ENCODE peak calls at places on chromosomes 6 and 20, in six cellular contexts. One of them, this sample, is unnamed.

GRCh38 chr6:48689498-48689897 is 578.5 kb upstream of the PTCHD4 start:
- DNase-seq in A549: no peak
- DNase-seq in GM12878: no peak
- DNase-seq in K562: no peak
- DNase-seq in HepG2: no peak
- DNase-seq in H1: no peak
- DNase-seq in this sample: no peak

GRCh38 chr20:24470031-24470781 is 777 bp downstream of the SYNDIG1 start:
- DNase-seq in A549: peak
- DNase-seq in GM12878: no peak
- DNase-seq in K562: no peak
- DNase-seq in HepG2: no peak
- DNase-seq in H1: peak
- DNase-seq in this sample: peak

GRCh38 chr6:131654326-131654725 is 17.2 kb downstream of the ENPP3 start:
- DNase-seq in A549: no peak
- DNase-seq in GM12878: no peak
- DNase-seq in K562: no peak
- DNase-seq in HepG2: no peak
- DNase-seq in H1: no peak
- DNase-seq in this sample: no peak

GRCh38 chr6:161422710-161423109 is 148.8 kb upstream of the AGPAT4 start:
- DNase-seq in A549: peak
- DNase-seq in GM12878: no peak
- DNase-seq in K562: no peak
- DNase-seq in HepG2: no peak
- DNase-seq in H1: no peak
- DNase-seq in this sample: no peak

GRCh38 chr20:35369804-35370203 is 42.0 kb downstream of the UQCC1 start:
- DNase-seq in A549: no peak
- DNase-seq in GM12878: no peak
- DNase-seq in K562: no peak
- DNase-seq in HepG2: peak
- DNase-seq in H1: no peak
- DNase-seq in this sample: no peak

GRCh38 chr6:13504611-13505344 is 17.4 kb upstream of the GFOD1 start:
- DNase-seq in A549: no peak
- DNase-seq in GM12878: no peak
- DNase-seq in K562: no peak
- DNase-seq in HepG2: no peak
- DNase-seq in H1: no peak
- DNase-seq in this sample: no peak

GRCh38 chr6:167934426-167934864 is 63.0 kb upstream of the KIF25 start:
- DNase-seq in A549: no peak
- DNase-seq in GM12878: no peak
- DNase-seq in K562: no peak
- DNase-seq in HepG2: no peak
- DNase-seq in H1: no peak
- DNase-seq in this sample: no peak

GRCh38 chr20:37081717-37082289 is 14.0 kb downstream of the RBL1 start:
- DNase-seq in A549: no peak
- DNase-seq in GM12878: no peak
- DNase-seq in K562: no peak
- DNase-seq in HepG2: no peak
- DNase-seq in H1: no peak
- DNase-seq in this sample: peak

GRCh38 chr6:116244284-116244683 is 9.6 kb downstream of the TSPYL4 start:
- DNase-seq in A549: no peak
- DNase-seq in GM12878: no peak
- DNase-seq in K562: no peak
- DNase-seq in HepG2: no peak
- DNase-seq in H1: no peak
- DNase-seq in this sample: no peak

GRCh38 chr20:12737900-12738299 is 270.9 kb upstream of the SPTLC3 start:
- DNase-seq in A549: no peak
- DNase-seq in GM12878: no peak
- DNase-seq in K562: no peak
- DNase-seq in HepG2: no peak
- DNase-seq in H1: no peak
- DNase-seq in this sample: no peak

GRCh38 chr20:38165089-38165965 is at the start of gene TGM2:
- DNase-seq in A549: peak
- DNase-seq in GM12878: peak
- DNase-seq in K562: peak
- DNase-seq in HepG2: peak
- DNase-seq in H1: peak
- DNase-seq in this sample: peak

GRCh38 chr20:53149184-53149651 is 177.1 kb downstream of the TSHZ2 start:
- DNase-seq in A549: no peak
- DNase-seq in GM12878: no peak
- DNase-seq in K562: no peak
- DNase-seq in HepG2: no peak
- DNase-seq in H1: no peak
- DNase-seq in this sample: no peak

GRCh38 chr6:166619912-166620311 is 7.1 kb downstream of the RPS6KA2 start:
- DNase-seq in A549: no peak
- DNase-seq in GM12878: no peak
- DNase-seq in K562: no peak
- DNase-seq in HepG2: no peak
- DNase-seq in H1: no peak
- DNase-seq in this sample: peak

GRCh38 chr6:179340-179950 is 112.8 kb upstream of the DUSP22 start:
- DNase-seq in A549: no peak
- DNase-seq in GM12878: no peak
- DNase-seq in K562: no peak
- DNase-seq in HepG2: no peak
- DNase-seq in H1: no peak
- DNase-seq in this sample: no peak

GRCh38 chr6:65259080-65259479 is 447.9 kb downstream of the EYS start:
- DNase-seq in A549: peak
- DNase-seq in GM12878: no peak
- DNase-seq in K562: no peak
- DNase-seq in HepG2: peak
- DNase-seq in H1: no peak
- DNase-seq in this sample: no peak

GRCh38 chr6:41326092-41326491 is 9.3 kb upstream of the NCR2 start:
- DNase-seq in A549: no peak
- DNase-seq in GM12878: no peak
- DNase-seq in K562: no peak
- DNase-seq in HepG2: no peak
- DNase-seq in H1: no peak
- DNase-seq in this sample: no peak

GRCh38 chr20:1375515-1375914 is 17.3 kb downstream of the FKBP1A start:
- DNase-seq in A549: no peak
- DNase-seq in GM12878: no peak
- DNase-seq in K562: no peak
- DNase-seq in HepG2: no peak
- DNase-seq in H1: peak
- DNase-seq in this sample: no peak

GRCh38 chr6:125073071-125073470 is 80.5 kb upstream of the TPD52L1 start:
- DNase-seq in A549: no peak
- DNase-seq in GM12878: no peak
- DNase-seq in K562: no peak
- DNase-seq in HepG2: no peak
- DNase-seq in H1: no peak
- DNase-seq in this sample: no peak

GRCh38 chr6:131651782-131652181 is 14.7 kb downstream of the ENPP3 start:
- DNase-seq in A549: no peak
- DNase-seq in GM12878: no peak
- DNase-seq in K562: no peak
- DNase-seq in HepG2: no peak
- DNase-seq in H1: no peak
- DNase-seq in this sample: no peak

GRCh38 chr6:157976345-157977175 is 5.1 kb upstream of the SYNJ2 start:
- DNase-seq in A549: no peak
- DNase-seq in GM12878: no peak
- DNase-seq in K562: no peak
- DNase-seq in HepG2: peak
- DNase-seq in H1: no peak
- DNase-seq in this sample: no peak

GRCh38 chr20:45322952-45323383 is 14.9 kb upstream of the MATN4 start:
- DNase-seq in A549: peak
- DNase-seq in GM12878: no peak
- DNase-seq in K562: no peak
- DNase-seq in HepG2: peak
- DNase-seq in H1: no peak
- DNase-seq in this sample: no peak

GRCh38 chr20:53734006-53734688 is 140.5 kb upstream of the ZNF217 start:
- DNase-seq in A549: no peak
- DNase-seq in GM12878: no peak
- DNase-seq in K562: no peak
- DNase-seq in HepG2: no peak
- DNase-seq in H1: no peak
- DNase-seq in this sample: no peak

GRCh38 chr6:137210903-137211302 is 8.3 kb downstream of the IFNGR1 start:
- DNase-seq in A549: no peak
- DNase-seq in GM12878: no peak
- DNase-seq in K562: no peak
- DNase-seq in HepG2: no peak
- DNase-seq in H1: no peak
- DNase-seq in this sample: no peak

GRCh38 chr6:31356216-31356945 is 598 bp downstream of the HLA-B start:
- DNase-seq in A549: no peak
- DNase-seq in GM12878: no peak
- DNase-seq in K562: no peak
- DNase-seq in HepG2: no peak
- DNase-seq in H1: peak
- DNase-seq in this sample: peak

GRCh38 chr20:59778615-59779200 is 154.7 kb downstream of the SYCP2 start:
- DNase-seq in A549: no peak
- DNase-seq in GM12878: no peak
- DNase-seq in K562: no peak
- DNase-seq in HepG2: no peak
- DNase-seq in H1: no peak
- DNase-seq in this sample: no peak

GRCh38 chr6:150369408-150369807 is 596 bp downstream of the IYD start:
- DNase-seq in A549: no peak
- DNase-seq in GM12878: no peak
- DNase-seq in K562: no peak
- DNase-seq in HepG2: no peak
- DNase-seq in H1: no peak
- DNase-seq in this sample: no peak

GRCh38 chr6:138242987-138243592 is 24.8 kb upstream of the PBOV1 start:
- DNase-seq in A549: no peak
- DNase-seq in GM12878: no peak
- DNase-seq in K562: no peak
- DNase-seq in HepG2: no peak
- DNase-seq in H1: no peak
- DNase-seq in this sample: no peak

DNA sequence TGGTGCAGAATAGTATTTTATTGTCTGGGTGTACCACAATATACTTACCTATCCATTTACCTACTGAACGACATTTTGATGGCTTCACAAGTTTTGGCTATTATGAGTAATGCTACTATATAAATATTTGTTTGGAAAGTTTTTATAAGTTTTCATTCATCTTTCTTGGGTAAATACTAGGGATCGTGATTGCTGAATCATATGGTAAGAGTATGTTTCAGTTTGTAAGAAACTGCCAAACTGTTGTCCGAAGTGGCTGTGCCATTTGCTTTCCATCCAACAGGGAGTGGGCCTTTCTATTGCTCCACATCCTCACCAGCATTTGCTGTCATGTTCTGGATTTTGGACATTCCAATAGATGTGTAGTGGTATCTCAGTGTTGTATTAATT is 104.2 kb downstream of the CDYL start:
- DNase-seq in A549: peak
- DNase-seq in GM12878: no peak
- DNase-seq in K562: no peak
- DNase-seq in HepG2: no peak
- DNase-seq in H1: no peak
- DNase-seq in this sample: no peak
- TF ChIP-seq RFX5 in A549: no peak
- TF ChIP-seq RFX5 in GM12878: no peak
- TF ChIP-seq RFX5 in K562: no peak
- TF ChIP-seq RFX5 in HepG2: no peak
- TF ChIP-seq RFX5 in H1: no peak
- TF ChIP-seq RFX5 in this sample: no peak

GRCh38 chr6:156175433-156175832 is 601.7 kb upstream of the ARID1B start:
- DNase-seq in A549: no peak
- DNase-seq in GM12878: no peak
- DNase-seq in K562: no peak
- DNase-seq in HepG2: no peak
- DNase-seq in H1: no peak
- DNase-seq in this sample: no peak
- TF ChIP-seq EP300 in A549: no peak
- TF ChIP-seq EP300 in GM12878: no peak
- TF ChIP-seq EP300 in K562: no peak
- TF ChIP-seq EP300 in HepG2: no peak
- TF ChIP-seq EP300 in H1: no peak
- TF ChIP-seq EP300 in this sample: no peak

DNA sequence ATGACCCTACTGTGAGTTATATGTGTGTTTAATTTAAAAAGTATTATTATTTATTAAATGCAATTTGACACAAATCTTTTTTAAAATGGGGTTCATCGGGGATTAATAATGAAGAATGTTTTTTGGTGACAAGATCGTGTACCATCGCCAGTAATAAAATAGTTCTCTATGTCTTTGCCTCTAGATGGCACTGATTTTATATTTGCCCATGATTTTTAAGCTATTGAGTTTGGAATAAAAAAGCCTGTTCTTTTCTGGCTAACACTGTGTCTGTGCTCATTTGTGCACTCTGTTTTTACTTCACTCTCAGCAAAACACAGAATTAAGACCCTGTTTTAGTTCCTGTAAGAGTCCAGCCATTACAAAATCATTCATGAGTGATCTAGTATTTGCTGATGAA is 127.0 kb downstream of the FARS2 start:
- DNase-seq in A549: no peak
- DNase-seq in GM12878: no peak
- DNase-seq in K562: no peak
- DNase-seq in HepG2: no peak
- DNase-seq in H1: no peak
- DNase-seq in this sample: no peak
- TF ChIP-seq RFX5 in A549: no peak
- TF ChIP-seq RFX5 in GM12878: no peak
- TF ChIP-seq RFX5 in K562: no peak
- TF ChIP-seq RFX5 in HepG2: no peak
- TF ChIP-seq RFX5 in H1: no peak
- TF ChIP-seq RFX5 in this sample: no peak

GRCh38 chr6:53359843-53360834 is 11.4 kb upstream of the ELOVL5 start:
- DNase-seq in A549: peak
- DNase-seq in GM12878: no peak
- DNase-seq in K562: no peak
- DNase-seq in HepG2: peak
- DNase-seq in H1: no peak
- DNase-seq in this sample: peak

GRCh38 chr6:53358440-53359087 is 9.8 kb upstream of the ELOVL5 start:
- DNase-seq in A549: no peak
- DNase-seq in GM12878: no peak
- DNase-seq in K562: no peak
- DNase-seq in HepG2: no peak
- DNase-seq in H1: no peak
- DNase-seq in this sample: no peak

GRCh38 chr6:53357576-53358343 is 9.0 kb upstream of the ELOVL5 start:
- DNase-seq in A549: no peak
- DNase-seq in GM12878: no peak
- DNase-seq in K562: no peak
- DNase-seq in HepG2: peak
- DNase-seq in H1: no peak
- DNase-seq in this sample: no peak

GRCh38 chr6:53361549-53362031 is 12.8 kb upstream of the ELOVL5 start:
- DNase-seq in A549: peak
- DNase-seq in GM12878: peak
- DNase-seq in K562: no peak
- DNase-seq in HepG2: no peak
- DNase-seq in H1: no peak
- DNase-seq in this sample: no peak

GRCh38 chr6:53359088-53359842 is 10.5 kb upstream of the ELOVL5 start:
- DNase-seq in A549: peak
- DNase-seq in GM12878: peak
- DNase-seq in K562: peak
- DNase-seq in HepG2: peak
- DNase-seq in H1: peak
- DNase-seq in this sample: peak
- TF ChIP-seq EP300 in A549: peak
- TF ChIP-seq EP300 in GM12878: peak
- TF ChIP-seq EP300 in K562: peak
- TF ChIP-seq EP300 in HepG2: peak
- TF ChIP-seq EP300 in H1: peak
- TF ChIP-seq EP300 in this sample: no peak